ENCODE peak calls at places on chromosome 2, in nine cellular contexts. One of them, this sample, is unnamed.

GRCh38 chr2:22817197-22817596 is 567.8 kb upstream of the KLHL29 start:
- DNase-seq in lung: no peak
- DNase-seq in left ventricle myocardium inferior: no peak
- DNase-seq in endodermal cell: no peak
- DNase-seq in CD8-positive, alpha-beta memory T cell: no peak
- DNase-seq in lower lobe of right lung: no peak
- DNase-seq in esophagus squamous epithelium: no peak
- DNase-seq in endothelial cell of umbilical vein: no peak
- DNase-seq in SJSA1: no peak
- DNase-seq in this sample: no peak

GRCh38 chr2:197198890-197199289 is 111.7 kb downstream of the ANKRD44 start:
- DNase-seq in lung: peak; percentile 43
- DNase-seq in left ventricle myocardium inferior: peak; percentile 47
- DNase-seq in endodermal cell: no peak
- DNase-seq in CD8-positive, alpha-beta memory T cell: peak; percentile 97
- DNase-seq in lower lobe of right lung: peak; percentile 63
- DNase-seq in esophagus squamous epithelium: peak; percentile 45
- DNase-seq in endothelial cell of umbilical vein: no peak
- DNase-seq in SJSA1: no peak
- DNase-seq in this sample: no peak

GRCh38 chr2:109695290-109695689 is 81.1 kb downstream of the SOWAHC start:
- DNase-seq in lung: no peak
- DNase-seq in left ventricle myocardium inferior: no peak
- DNase-seq in endodermal cell: peak; percentile 40
- DNase-seq in CD8-positive, alpha-beta memory T cell: no peak
- DNase-seq in lower lobe of right lung: no peak
- DNase-seq in esophagus squamous epithelium: no peak
- DNase-seq in endothelial cell of umbilical vein: no peak
- DNase-seq in SJSA1: no peak
- DNase-seq in this sample: no peak

GRCh38 chr2:46545015-46545839 is 65.9 kb downstream of the TMEM247 start:
- DNase-seq in lung: no peak
- DNase-seq in left ventricle myocardium inferior: no peak
- DNase-seq in endodermal cell: no peak
- DNase-seq in CD8-positive, alpha-beta memory T cell: no peak
- DNase-seq in lower lobe of right lung: no peak
- DNase-seq in esophagus squamous epithelium: no peak
- DNase-seq in endothelial cell of umbilical vein: no peak
- DNase-seq in SJSA1: no peak
- DNase-seq in this sample: no peak

GRCh38 chr2:192126426-192126825 is 68.3 kb downstream of the TMEFF2 start:
- DNase-seq in lung: no peak
- DNase-seq in left ventricle myocardium inferior: no peak
- DNase-seq in endodermal cell: no peak
- DNase-seq in CD8-positive, alpha-beta memory T cell: no peak
- DNase-seq in lower lobe of right lung: no peak
- DNase-seq in esophagus squamous epithelium: no peak
- DNase-seq in endothelial cell of umbilical vein: no peak
- DNase-seq in SJSA1: no peak
- DNase-seq in this sample: no peak

GRCh38 chr2:10863047-10863446 is 48.7 kb upstream of the KCNF1 start:
- DNase-seq in lung: no peak
- DNase-seq in left ventricle myocardium inferior: no peak
- DNase-seq in endodermal cell: no peak
- DNase-seq in CD8-positive, alpha-beta memory T cell: no peak
- DNase-seq in lower lobe of right lung: no peak
- DNase-seq in esophagus squamous epithelium: no peak
- DNase-seq in endothelial cell of umbilical vein: no peak
- DNase-seq in SJSA1: no peak
- DNase-seq in this sample: no peak

GRCh38 chr2:76862901-76863300 is 659.3 kb downstream of the LRRTM4 start:
- DNase-seq in lung: no peak
- DNase-seq in left ventricle myocardium inferior: no peak
- DNase-seq in endodermal cell: no peak
- DNase-seq in CD8-positive, alpha-beta memory T cell: no peak
- DNase-seq in lower lobe of right lung: no peak
- DNase-seq in esophagus squamous epithelium: no peak
- DNase-seq in endothelial cell of umbilical vein: no peak
- DNase-seq in SJSA1: no peak
- DNase-seq in this sample: no peak

GRCh38 chr2:235669269-235669831 is 175.5 kb downstream of the AGAP1 start:
- DNase-seq in lung: peak; percentile 59
- DNase-seq in left ventricle myocardium inferior: peak; percentile 80
- DNase-seq in endodermal cell: peak; percentile 95
- DNase-seq in CD8-positive, alpha-beta memory T cell: no peak
- DNase-seq in lower lobe of right lung: peak; percentile 72
- DNase-seq in esophagus squamous epithelium: no peak
- DNase-seq in endothelial cell of umbilical vein: peak; percentile 35
- DNase-seq in SJSA1: peak; percentile 73
- DNase-seq in this sample: peak; percentile 53

GRCh38 chr2:191304939-191305875 is 60.0 kb downstream of the MYO1B start:
- DNase-seq in lung: no peak
- DNase-seq in left ventricle myocardium inferior: peak; percentile 76
- DNase-seq in endodermal cell: no peak
- DNase-seq in CD8-positive, alpha-beta memory T cell: no peak
- DNase-seq in lower lobe of right lung: no peak
- DNase-seq in esophagus squamous epithelium: no peak
- DNase-seq in endothelial cell of umbilical vein: peak; percentile 21
- DNase-seq in SJSA1: no peak
- DNase-seq in this sample: no peak

GRCh38 chr2:136010126-136010525 is 24.7 kb upstream of the DARS1 start:
- DNase-seq in lung: no peak
- DNase-seq in left ventricle myocardium inferior: no peak
- DNase-seq in endodermal cell: no peak
- DNase-seq in CD8-positive, alpha-beta memory T cell: no peak
- DNase-seq in lower lobe of right lung: no peak
- DNase-seq in esophagus squamous epithelium: no peak
- DNase-seq in endothelial cell of umbilical vein: no peak
- DNase-seq in SJSA1: no peak
- DNase-seq in this sample: no peak

GRCh38 chr2:33059452-33060156 is 112.9 kb downstream of the LTBP1 start:
- DNase-seq in lung: no peak
- DNase-seq in left ventricle myocardium inferior: no peak
- DNase-seq in endodermal cell: no peak
- DNase-seq in CD8-positive, alpha-beta memory T cell: no peak
- DNase-seq in lower lobe of right lung: no peak
- DNase-seq in esophagus squamous epithelium: no peak
- DNase-seq in endothelial cell of umbilical vein: no peak
- DNase-seq in SJSA1: no peak
- DNase-seq in this sample: no peak

GRCh38 chr2:31110998-31111397 is 27.2 kb downstream of the GALNT14 start:
- DNase-seq in lung: no peak
- DNase-seq in left ventricle myocardium inferior: no peak
- DNase-seq in endodermal cell: no peak
- DNase-seq in CD8-positive, alpha-beta memory T cell: no peak
- DNase-seq in lower lobe of right lung: no peak
- DNase-seq in esophagus squamous epithelium: no peak
- DNase-seq in endothelial cell of umbilical vein: no peak
- DNase-seq in SJSA1: no peak
- DNase-seq in this sample: no peak

GRCh38 chr2:54586062-54586982 is 130.2 kb downstream of the SPTBN1 start:
- DNase-seq in lung: no peak
- DNase-seq in left ventricle myocardium inferior: no peak
- DNase-seq in endodermal cell: no peak
- DNase-seq in CD8-positive, alpha-beta memory T cell: no peak
- DNase-seq in lower lobe of right lung: no peak
- DNase-seq in esophagus squamous epithelium: no peak
- DNase-seq in endothelial cell of umbilical vein: peak; percentile 87
- DNase-seq in SJSA1: no peak
- DNase-seq in this sample: no peak

GRCh38 chr2:5409925-5410360 is 282.2 kb upstream of the SOX11 start:
- DNase-seq in lung: no peak
- DNase-seq in left ventricle myocardium inferior: no peak
- DNase-seq in endodermal cell: no peak
- DNase-seq in CD8-positive, alpha-beta memory T cell: no peak
- DNase-seq in lower lobe of right lung: no peak
- DNase-seq in esophagus squamous epithelium: no peak
- DNase-seq in endothelial cell of umbilical vein: no peak
- DNase-seq in SJSA1: no peak
- DNase-seq in this sample: no peak

GRCh38 chr2:234372506-234372905 is 124.4 kb downstream of the ARL4C start:
- DNase-seq in lung: no peak
- DNase-seq in left ventricle myocardium inferior: no peak
- DNase-seq in endodermal cell: no peak
- DNase-seq in CD8-positive, alpha-beta memory T cell: no peak
- DNase-seq in lower lobe of right lung: no peak
- DNase-seq in esophagus squamous epithelium: no peak
- DNase-seq in endothelial cell of umbilical vein: no peak
- DNase-seq in SJSA1: no peak
- DNase-seq in this sample: no peak

GRCh38 chr2:202251494-202251893 is 13.1 kb upstream of the SUMO1 start:
- DNase-seq in lung: no peak
- DNase-seq in left ventricle myocardium inferior: no peak
- DNase-seq in endodermal cell: no peak
- DNase-seq in CD8-positive, alpha-beta memory T cell: no peak
- DNase-seq in lower lobe of right lung: no peak
- DNase-seq in esophagus squamous epithelium: no peak
- DNase-seq in endothelial cell of umbilical vein: peak; percentile 78
- DNase-seq in SJSA1: no peak
- DNase-seq in this sample: no peak
- H3K27ac ChIP-seq in lung: no peak overlapping the region
- H3K27ac ChIP-seq in left ventricle myocardium inferior: peak overlapping the region; percentile 27
- H3K27ac ChIP-seq in endodermal cell: no peak overlapping the region
- H3K27ac ChIP-seq in CD8-positive, alpha-beta memory T cell: no peak overlapping the region
- H3K27ac ChIP-seq in lower lobe of right lung: no peak overlapping the region
- H3K27ac ChIP-seq in esophagus squamous epithelium: no peak overlapping the region
- H3K27ac ChIP-seq in endothelial cell of umbilical vein: peak overlapping the region; percentile 3
- H3K27ac ChIP-seq in SJSA1: no peak overlapping the region
- H3K27ac ChIP-seq in this sample: no peak overlapping the region

GRCh38 chr2:128361376-128362131 is 42.9 kb upstream of the HS6ST1 start:
- DNase-seq in lung: no peak
- DNase-seq in left ventricle myocardium inferior: no peak
- DNase-seq in endodermal cell: peak; percentile 44
- DNase-seq in CD8-positive, alpha-beta memory T cell: no peak
- DNase-seq in lower lobe of right lung: no peak
- DNase-seq in esophagus squamous epithelium: no peak
- DNase-seq in endothelial cell of umbilical vein: no peak
- DNase-seq in SJSA1: peak; percentile 43
- DNase-seq in this sample: no peak

GRCh38 chr2:128362889-128363228 is 44.2 kb upstream of the HS6ST1 start:
- DNase-seq in lung: no peak
- DNase-seq in left ventricle myocardium inferior: no peak
- DNase-seq in endodermal cell: peak; percentile 94
- DNase-seq in CD8-positive, alpha-beta memory T cell: no peak
- DNase-seq in lower lobe of right lung: no peak
- DNase-seq in esophagus squamous epithelium: no peak
- DNase-seq in endothelial cell of umbilical vein: no peak
- DNase-seq in SJSA1: peak; percentile 98
- DNase-seq in this sample: no peak

GRCh38 chr2:128363991-128364390 is 45.3 kb upstream of the HS6ST1 start:
- DNase-seq in lung: no peak
- DNase-seq in left ventricle myocardium inferior: no peak
- DNase-seq in endodermal cell: peak; percentile 62
- DNase-seq in CD8-positive, alpha-beta memory T cell: no peak
- DNase-seq in lower lobe of right lung: no peak
- DNase-seq in esophagus squamous epithelium: no peak
- DNase-seq in endothelial cell of umbilical vein: peak; percentile 74
- DNase-seq in SJSA1: peak; percentile 93
- DNase-seq in this sample: no peak

GRCh38 chr2:128360711-128361110 is 42.0 kb upstream of the HS6ST1 start:
- DNase-seq in lung: no peak
- DNase-seq in left ventricle myocardium inferior: no peak
- DNase-seq in endodermal cell: peak; percentile 37
- DNase-seq in CD8-positive, alpha-beta memory T cell: no peak
- DNase-seq in lower lobe of right lung: no peak
- DNase-seq in esophagus squamous epithelium: no peak
- DNase-seq in endothelial cell of umbilical vein: no peak
- DNase-seq in SJSA1: peak; percentile 22
- DNase-seq in this sample: no peak

DNA sequence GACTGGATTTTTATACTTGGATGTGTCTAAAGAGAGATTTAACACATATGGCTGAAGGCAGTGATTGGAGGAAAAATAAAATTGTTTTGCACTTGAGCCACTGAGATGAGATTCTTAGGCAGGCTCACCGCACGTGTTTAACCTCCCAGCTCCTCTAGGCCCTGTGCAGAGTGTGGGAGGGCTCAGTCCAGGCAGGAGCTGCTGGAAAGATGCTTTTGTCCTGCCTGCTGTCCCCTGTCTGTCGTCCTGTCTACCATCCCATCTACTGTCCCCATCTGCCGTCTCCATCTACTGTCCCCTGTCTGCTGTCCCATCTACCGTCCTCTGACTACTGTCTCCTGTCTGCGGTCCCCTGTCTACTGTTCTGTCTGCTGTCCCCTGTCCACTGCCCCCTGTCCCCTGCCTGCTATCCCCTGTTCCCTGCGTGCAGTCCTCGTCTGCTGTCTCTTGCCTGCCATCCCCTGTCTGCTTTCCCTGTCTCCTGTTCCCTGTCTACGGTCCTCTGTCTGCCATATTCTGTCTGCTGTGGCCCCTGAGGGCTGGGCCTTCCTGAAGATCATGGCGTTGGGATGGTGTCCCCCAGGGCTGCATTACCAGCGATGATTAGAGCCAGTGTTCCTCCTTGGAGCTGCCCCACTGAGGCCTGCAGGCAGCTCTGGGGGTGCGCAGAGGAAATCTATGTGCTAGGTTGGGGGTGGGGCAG is 43.7 kb upstream of the HS6ST1 start:
- DNase-seq in lung: no peak
- DNase-seq in left ventricle myocardium inferior: no peak
- DNase-seq in endodermal cell: no peak
- DNase-seq in CD8-positive, alpha-beta memory T cell: no peak
- DNase-seq in lower lobe of right lung: no peak
- DNase-seq in esophagus squamous epithelium: no peak
- DNase-seq in endothelial cell of umbilical vein: no peak
- DNase-seq in SJSA1: no peak
- DNase-seq in this sample: no peak
- H3K27ac ChIP-seq in lung: no peak overlapping the region
- H3K27ac ChIP-seq in left ventricle myocardium inferior: no peak overlapping the region
- H3K27ac ChIP-seq in endodermal cell: peak overlapping the region; percentile 98
- H3K27ac ChIP-seq in CD8-positive, alpha-beta memory T cell: no peak overlapping the region
- H3K27ac ChIP-seq in lower lobe of right lung: peak overlapping the region; percentile 72
- H3K27ac ChIP-seq in esophagus squamous epithelium: no peak overlapping the region
- H3K27ac ChIP-seq in endothelial cell of umbilical vein: no peak overlapping the region
- H3K27ac ChIP-seq in SJSA1: peak overlapping the region; percentile 93
- H3K27ac ChIP-seq in this sample: no peak overlapping the region

GRCh38 chr2:141931797-141932196 is 199.0 kb downstream of the LRP1B start:
- DNase-seq in lung: no peak
- DNase-seq in left ventricle myocardium inferior: no peak
- DNase-seq in endodermal cell: no peak
- DNase-seq in CD8-positive, alpha-beta memory T cell: no peak
- DNase-seq in lower lobe of right lung: no peak
- DNase-seq in esophagus squamous epithelium: no peak
- DNase-seq in endothelial cell of umbilical vein: no peak
- DNase-seq in SJSA1: no peak
- DNase-seq in this sample: no peak
- H3K27ac ChIP-seq in lung: no peak overlapping the region
- H3K27ac ChIP-seq in left ventricle myocardium inferior: no peak overlapping the region
- H3K27ac ChIP-seq in endodermal cell: no peak overlapping the region
- H3K27ac ChIP-seq in CD8-positive, alpha-beta memory T cell: no peak overlapping the region
- H3K27ac ChIP-seq in lower lobe of right lung: no peak overlapping the region
- H3K27ac ChIP-seq in esophagus squamous epithelium: no peak overlapping the region
- H3K27ac ChIP-seq in endothelial cell of umbilical vein: no peak overlapping the region
- H3K27ac ChIP-seq in SJSA1: no peak overlapping the region
- H3K27ac ChIP-seq in this sample: no peak overlapping the region

DNA sequence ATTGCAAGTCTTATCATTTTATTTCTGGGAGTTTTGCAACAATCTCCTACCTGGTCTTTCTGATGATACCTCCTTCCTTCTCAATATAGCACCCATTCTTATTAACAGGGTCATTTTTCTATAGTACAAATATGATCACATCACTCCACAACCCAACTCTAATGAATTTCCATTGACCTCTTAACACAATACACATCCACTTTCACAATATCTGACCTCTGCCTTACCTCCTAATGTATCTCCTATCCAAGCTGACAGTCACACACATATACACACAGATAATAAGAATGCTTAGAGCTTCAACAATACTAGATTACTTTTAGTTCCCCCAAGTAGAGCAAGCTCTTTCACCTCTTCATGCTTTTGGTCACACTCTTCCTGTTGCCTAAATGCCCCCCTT is 40.9 kb downstream of the EVA1A start:
- DNase-seq in lung: no peak
- DNase-seq in left ventricle myocardium inferior: no peak
- DNase-seq in endodermal cell: no peak
- DNase-seq in CD8-positive, alpha-beta memory T cell: no peak
- DNase-seq in lower lobe of right lung: no peak
- DNase-seq in esophagus squamous epithelium: no peak
- DNase-seq in endothelial cell of umbilical vein: no peak
- DNase-seq in SJSA1: no peak
- DNase-seq in this sample: no peak
- H3K27ac ChIP-seq in lung: no peak overlapping the region
- H3K27ac ChIP-seq in left ventricle myocardium inferior: no peak overlapping the region
- H3K27ac ChIP-seq in endodermal cell: no peak overlapping the region
- H3K27ac ChIP-seq in CD8-positive, alpha-beta memory T cell: no peak overlapping the region
- H3K27ac ChIP-seq in lower lobe of right lung: no peak overlapping the region
- H3K27ac ChIP-seq in esophagus squamous epithelium: no peak overlapping the region
- H3K27ac ChIP-seq in endothelial cell of umbilical vein: no peak overlapping the region
- H3K27ac ChIP-seq in SJSA1: no peak overlapping the region
- H3K27ac ChIP-seq in this sample: no peak overlapping the region

This sample was measured in caudate nucleus.